ENCODE peak calls at places on chromosomes 5 and 9, in seven cellular contexts. Z is lung, E is colonic mucosa, M is RKO, L is HCT116, B is NCI-H460, A is LoVo. X is an unnamed sample.
A peak's percentile ranks its signal among the peaks of the same experiment; 100 is the strongest.

GRCh38 chr5:81241961-81242648 is 9.0 kb downstream of the CKMT2 start:
- DNase-seq in A (no peak), E (no peak), M (no peak), L (no peak), Z (no peak), B (no peak), X (no peak)

GRCh38 chr5:104088876-104089778 is 526.5 kb upstream of the NUDT12 start:
- DNase-seq in L (peak; percentile 86), A (peak; percentile 87), E (no peak), Z (no peak), B (no peak), M (peak; percentile 84), X (no peak)

GRCh38 chr5:63878788-63879187 is 83.5 kb downstream of the HTR1A start:
- DNase-seq in A (no peak), L (no peak), M (no peak), B (no peak), E (no peak), Z (no peak), X (no peak)

GRCh38 chr9:120862452-120862851 is 14.5 kb downstream of the PHF19 start:
- DNase-seq in M (no peak), A (no peak), B (no peak), E (no peak), L (no peak), Z (no peak), X (no peak)

GRCh38 chr5:33146916-33147315 is 293.8 kb upstream of the TARS1 start:
- DNase-seq in M (no peak), B (no peak), L (no peak), E (no peak), A (no peak), Z (no peak), X (no peak)

GRCh38 chr9:89473762-89474469 is 24.0 kb downstream of the SEMA4D start:
- DNase-seq in L (no peak), A (no peak), M (no peak), Z (no peak), B (no peak), E (no peak), X (no peak)

GRCh38 chr5:154236459-154237375 is 46.2 kb downstream of the GALNT10 start:
- DNase-seq in E (no peak), A (no peak), Z (no peak), B (no peak), M (no peak), L (no peak), X (no peak)

GRCh38 chr9:5587024-5587423 is 41.9 kb upstream of the RIC1 start:
- DNase-seq in Z (no peak), B (no peak), E (no peak), M (peak; percentile 86), A (no peak), L (no peak), X (no peak)

GRCh38 chr9:103991001-103991400 is 103.1 kb upstream of the SMC2 start:
- DNase-seq in M (no peak), E (no peak), L (no peak), B (no peak), Z (no peak), A (no peak), X (no peak)

GRCh38 chr9:70641031-70641430 is 226.6 kb upstream of the KLF9 start:
- DNase-seq in B (no peak), Z (no peak), E (no peak), A (no peak), L (no peak), M (no peak), X (no peak)